ENCODE peak calls at places on chromosomes 16 and 17, in seven cellular contexts. J is neuronal stem cell, C is IMR-90, S is H9, T is mesenchymal stem cell, Z is H1, F is trophoblast cell. H is an unnamed sample.

GRCh38 chr16:89187337-89188063 is 12.8 kb downstream of the SLC22A31 start:
- DNase-seq in J (no peak), C (no peak), S (no peak), T (peak), Z (no peak), F (peak), H (no peak)

GRCh38 chr17:56262854-56263253 is 109.6 kb downstream of the ANKFN1 start:
- DNase-seq in J (peak), C (peak), S (no peak), T (no peak), Z (no peak), F (no peak), H (no peak)

GRCh38 chr16:65731840-65732239 is 610.0 kb upstream of the CDH11 start:
- DNase-seq in J (no peak), C (peak), S (no peak), T (peak), Z (no peak), F (no peak), H (no peak)

GRCh38 chr16:89827383-89828198 is 684 bp upstream of the SPIRE2 start:
- DNase-seq in J (peak), C (peak), S (peak), T (peak), Z (no peak), F (peak), H (peak)

GRCh38 chr17:17712268-17712924 is 31.1 kb downstream of the RAI1 start:
- DNase-seq in J (no peak), C (peak), S (no peak), T (peak), Z (no peak), F (no peak), H (no peak)

GRCh38 chr16:67451061-67451703 is 20.3 kb downstream of the HSD11B2 start:
- DNase-seq in J (no peak), C (no peak), S (no peak), T (no peak), Z (no peak), F (no peak), H (no peak)

GRCh38 chr17:81918762-81919545 is 978 bp upstream of the SIRT7 start:
- DNase-seq in J (no peak), C (no peak), S (no peak), T (no peak), Z (no peak), F (no peak), H (no peak)

GRCh38 chr17:20066253-20066652 is 57.1 kb downstream of the SPECC1 start:
- DNase-seq in J (no peak), C (peak), S (no peak), T (no peak), Z (no peak), F (peak), H (no peak)

GRCh38 chr17:59888145-59888750 is 4.5 kb downstream of the TUBD1 start:
- DNase-seq in J (no peak), C (no peak), S (no peak), T (no peak), Z (no peak), F (no peak), H (no peak)

GRCh38 chr16:11585460-11586374 is 1.0 kb downstream of the LITAF start:
- DNase-seq in J (no peak), C (peak), S (no peak), T (peak), Z (no peak), F (peak), H (peak)

DNA sequence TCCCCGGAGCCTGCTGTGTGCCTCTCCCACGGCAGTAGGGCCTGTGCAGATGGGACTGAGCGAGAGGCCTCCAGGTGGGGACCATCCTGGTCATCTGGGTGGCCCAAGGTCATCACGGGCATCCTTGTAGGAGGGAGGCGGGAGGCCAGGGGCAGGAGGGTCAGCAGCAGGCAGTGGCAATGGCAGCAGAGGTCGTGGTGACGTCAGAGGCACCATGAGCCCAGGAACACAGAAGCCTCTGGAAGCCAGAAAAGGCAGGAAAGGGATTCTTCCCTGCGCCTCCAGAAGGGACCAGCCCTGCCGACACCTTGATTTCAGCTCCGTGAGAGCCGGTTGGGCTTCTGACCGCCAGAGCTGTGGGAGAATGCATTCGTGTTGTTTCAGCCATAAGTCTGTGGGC is 190.3 kb downstream of the BANP start:
- DNase-seq in J (no peak), C (no peak), S (no peak), T (no peak), Z (no peak), F (no peak), H (no peak)
- H2BK120ac ChIP-seq in J (no peak), C (no peak), S (no peak), T (no peak), Z (no peak), F (no peak), H (no peak)

DNA sequence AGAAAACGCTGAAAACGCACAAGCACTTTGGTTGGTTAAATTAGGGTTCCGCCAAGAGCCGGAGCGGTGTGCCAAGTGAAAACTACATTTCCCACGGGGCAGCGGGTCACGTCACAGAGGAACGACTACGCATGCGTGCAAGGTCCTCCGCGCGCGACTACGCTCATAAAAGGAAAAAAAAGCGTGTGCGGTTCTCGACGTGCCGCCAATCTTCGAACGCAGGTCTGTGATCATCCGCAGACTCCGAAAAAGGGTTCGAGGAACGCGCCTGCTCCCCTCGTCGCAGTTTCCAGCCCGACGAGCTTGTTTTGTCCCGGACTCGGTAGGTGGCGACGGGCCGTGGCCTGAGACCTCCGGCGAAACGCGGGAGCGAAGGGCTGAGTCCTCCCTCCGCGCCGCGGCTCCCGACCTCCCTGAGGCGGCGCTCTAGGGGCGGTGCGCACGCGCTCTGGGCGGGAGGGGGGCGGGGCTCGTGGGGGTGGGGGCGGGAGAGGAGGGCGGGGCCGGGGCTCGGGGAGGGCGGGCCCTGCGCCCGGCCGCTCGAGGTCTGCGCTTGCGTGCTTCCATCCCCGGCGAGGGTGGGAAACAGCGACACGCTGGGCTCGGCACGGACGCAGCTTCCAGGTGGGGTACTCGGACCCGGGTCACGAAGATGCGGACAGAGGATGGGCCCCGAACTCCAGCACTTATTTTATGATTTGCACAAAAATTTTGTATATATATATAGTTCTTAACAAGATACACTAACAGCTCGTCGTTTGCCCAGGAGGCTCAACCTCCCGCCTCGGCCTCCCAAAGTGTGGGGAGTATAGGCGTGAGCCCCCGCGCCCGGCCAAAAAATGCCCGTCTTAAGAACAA is at the start of gene SGF29:
- DNase-seq in J (peak), C (peak), S (peak), T (peak), Z (peak), F (peak), H (peak)
- H2BK120ac ChIP-seq in J (no peak), C (peak), S (no peak), T (peak), Z (no peak), F (peak), H (no peak)

GRCh38 chr16:4836727-4837126 is 10.4 kb downstream of the GLYR1 start:
- DNase-seq in J (no peak), C (no peak), S (no peak), T (no peak), Z (no peak), F (no peak), H (no peak)
- H2BK120ac ChIP-seq in J (no peak), C (no peak), S (no peak), T (no peak), Z (no peak), F (no peak), H (no peak)

GRCh38 chr17:51687887-51688286 is 427.5 kb downstream of the UTP18 start:
- DNase-seq in J (no peak), C (no peak), S (peak), T (no peak), Z (no peak), F (no peak), H (no peak)
- H2BK120ac ChIP-seq in J (no peak), C (no peak), S (no peak), T (no peak), Z (no peak), F (no peak), H (no peak)

DNA sequence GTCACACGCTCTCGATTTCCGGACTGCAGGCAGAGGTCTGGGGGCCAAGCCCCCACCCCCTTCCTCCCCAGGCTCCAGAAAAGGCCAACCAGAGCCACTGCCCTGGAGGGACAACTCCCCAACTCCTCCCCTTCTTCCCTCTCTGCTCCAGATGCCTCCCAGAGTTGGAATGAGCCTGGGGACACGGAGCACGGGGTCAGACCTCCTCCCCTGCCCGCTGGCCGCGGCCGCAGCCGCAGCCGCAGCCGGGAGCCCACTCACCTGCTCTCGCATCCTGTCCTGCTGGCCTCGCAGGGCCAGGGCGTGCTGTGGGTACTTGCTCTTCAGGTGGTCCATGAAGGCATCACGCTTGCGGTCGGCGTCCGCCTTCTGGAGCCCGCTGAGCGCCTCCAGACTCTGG is 27.5 kb downstream of the SRCIN1 start:
- DNase-seq in J (no peak), C (no peak), S (peak), T (peak), Z (no peak), F (peak), H (peak)
- H2BK120ac ChIP-seq in J (no peak), C (no peak), S (no peak), T (no peak), Z (no peak), F (no peak), H (no peak)

GRCh38 chr16:10367616-10368188 is 18.2 kb upstream of the ATF7IP2 start:
- DNase-seq in J (no peak), C (no peak), S (no peak), T (no peak), Z (no peak), F (no peak), H (no peak)
- H2BK120ac ChIP-seq in J (no peak), C (no peak), S (no peak), T (no peak), Z (no peak), F (no peak), H (peak)

GRCh38 chr17:78109489-78109761 is 19.1 kb downstream of the TMC6 start:
- DNase-seq in J (no peak), C (no peak), S (no peak), T (no peak), Z (no peak), F (no peak), H (no peak)

GRCh38 chr17:78108726-78109488 is 19.6 kb downstream of the TMC6 start:
- DNase-seq in J (no peak), C (no peak), S (no peak), T (no peak), Z (no peak), F (no peak), H (no peak)

GRCh38 chr17:78111012-78111726 is 17.4 kb downstream of the TMC6 start:
- DNase-seq in J (no peak), C (no peak), S (no peak), T (no peak), Z (no peak), F (no peak), H (no peak)

GRCh38 chr17:78111727-78112507 is 16.6 kb downstream of the TMC6 start:
- DNase-seq in J (no peak), C (no peak), S (no peak), T (no peak), Z (no peak), F (no peak), H (no peak)

DNA sequence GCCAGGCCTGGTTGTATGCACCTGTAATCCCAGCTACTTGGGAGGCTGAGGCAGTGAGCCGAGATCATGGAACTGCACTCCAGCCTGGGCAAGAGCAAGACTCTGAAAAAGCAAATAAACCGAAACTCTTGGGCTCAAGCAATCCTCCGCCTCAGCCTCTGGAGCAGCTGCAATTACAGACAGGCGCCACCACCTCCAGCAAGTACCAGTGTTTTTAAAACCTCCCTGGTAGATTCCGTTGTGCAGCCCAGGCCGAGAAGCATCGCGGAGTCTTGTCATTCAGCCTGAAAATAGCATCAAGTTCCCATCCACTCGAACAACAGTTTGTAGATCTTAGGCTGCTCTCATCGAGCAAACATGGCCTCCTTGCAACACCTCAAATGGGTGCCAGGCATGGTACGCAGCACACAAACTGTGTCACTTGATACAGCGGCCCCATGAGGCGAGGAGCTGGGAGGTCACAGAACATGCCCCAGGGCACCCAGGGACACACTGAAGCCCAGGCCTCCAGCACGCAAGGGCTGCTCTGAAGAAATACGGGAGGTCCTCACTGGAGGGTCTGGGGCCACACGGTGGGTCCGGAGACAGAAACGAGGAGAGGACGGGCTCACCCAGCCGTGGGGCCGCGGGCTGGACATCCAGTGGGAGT is 18.1 kb downstream of the TMC6 start:
- DNase-seq in J (no peak), C (no peak), S (no peak), T (no peak), Z (no peak), F (no peak), H (no peak)
- H2BK120ac ChIP-seq in J (no peak), C (no peak), S (no peak), T (no peak), Z (no peak), F (no peak), H (no peak)

DNA sequence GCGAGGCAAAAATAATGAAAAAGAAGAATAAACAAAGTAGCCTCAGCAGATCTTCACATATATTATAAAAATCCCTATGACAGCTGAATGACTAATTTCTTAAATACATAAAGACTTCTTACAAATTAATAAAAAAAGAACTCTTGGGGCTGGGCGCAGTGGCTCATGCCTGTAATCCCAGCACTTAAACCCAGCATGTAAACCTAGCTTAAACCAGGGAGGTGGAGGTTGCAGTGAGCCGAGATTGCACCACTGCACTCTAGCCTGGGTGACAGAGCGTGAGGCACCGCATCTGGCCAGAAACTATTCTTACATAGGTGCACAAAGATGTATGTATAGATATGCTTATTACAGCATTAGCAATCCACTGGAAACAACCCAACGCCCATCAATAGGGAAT is 27.7 kb downstream of the C17orf100 start:
- DNase-seq in J (no peak), C (no peak), S (no peak), T (no peak), Z (no peak), F (no peak), H (no peak)
- H2BK120ac ChIP-seq in J (no peak), C (no peak), S (no peak), T (no peak), Z (no peak), F (no peak), H (no peak)

GRCh38 chr16:81095653-81095952 is 592 bp downstream of the GCSH start:
- DNase-seq in J (no peak), C (no peak), S (no peak), T (no peak), Z (no peak), F (no peak), H (no peak)
- H2BK120ac ChIP-seq in J (peak), C (no peak), S (no peak), T (no peak), Z (no peak), F (peak), H (no peak)